ENCODE peak calls at places on chromosome 2, in seven cellular contexts. T, Q, M, L, G, F and K are unnamed samples.

GRCh38 chr2:223971731-223972130 is 14.5 kb downstream of the MRPL44 start:
- DNase-seq in T (no peak), M (no peak), G (peak; percentile 57), F (no peak), L (no peak), Q (no peak), K (no peak)

GRCh38 chr2:216017365-216017764 is 4.0 kb upstream of the MREG start:
- DNase-seq in G (peak; percentile 62), F (no peak), T (no peak), M (no peak), Q (peak; percentile 91), L (no peak), K (no peak)

GRCh38 chr2:152635635-152636298 is 81.5 kb downstream of the PRPF40A start:
- DNase-seq in Q (peak; percentile 51), L (peak; percentile 68), F (peak; percentile 67), G (peak; percentile 70), T (peak; percentile 81), M (peak; percentile 36), K (peak; percentile 74)

GRCh38 chr2:117785740-117786139 is 28.8 kb upstream of the DDX18 start:
- DNase-seq in L (peak; percentile 53), F (no peak), G (peak; percentile 64), Q (peak; percentile 70), M (no peak), T (peak; percentile 41), K (peak; percentile 73)

GRCh38 chr2:24586955-24587354 is 95.9 kb downstream of the NCOA1 start:
- DNase-seq in G (no peak), L (no peak), F (no peak), Q (no peak), M (no peak), T (no peak), K (no peak)

GRCh38 chr2:105865222-105865913 is 120.7 kb downstream of the NCK2 start:
- DNase-seq in T (no peak), L (no peak), Q (no peak), G (peak; percentile 70), F (no peak), M (no peak), K (no peak)

GRCh38 chr2:172172513-172173217 is 70.0 kb upstream of the DLX2 start:
- DNase-seq in Q (peak; percentile 66), L (peak; percentile 86), F (peak; percentile 69), T (peak; percentile 94), G (peak; percentile 86), M (no peak), K (peak; percentile 84)

GRCh38 chr2:24459224-24459799 is 31.7 kb upstream of the NCOA1 start:
- DNase-seq in L (no peak), M (no peak), G (no peak), F (no peak), Q (no peak), T (no peak), K (no peak)

GRCh38 chr2:234983011-234983726 is 31.4 kb downstream of the SH3BP4 start:
- DNase-seq in Q (no peak), G (no peak), F (no peak), L (peak; percentile 86), M (no peak), T (no peak), K (no peak)

GRCh38 chr2:238280083-238280816 is 8.2 kb downstream of the PER2 start:
- DNase-seq in Q (no peak), G (no peak), F (peak; percentile 58), M (no peak), T (no peak), L (peak; percentile 77), K (no peak)

GRCh38 chr2:186718895-186719294 is 25.0 kb downstream of the FAM171B start:
- DNase-seq in Q (no peak), L (no peak), G (no peak), M (no peak), F (no peak), T (no peak), K (no peak)

GRCh38 chr2:176158306-176158643 is 1.2 kb downstream of the HOXD3 start:
- DNase-seq in M (no peak), T (no peak), F (no peak), L (no peak), G (no peak), Q (no peak), K (peak; percentile 58)

GRCh38 chr2:43758738-43759137 is 15.1 kb upstream of the DYNC2LI1 start:
- DNase-seq in F (no peak), M (no peak), L (no peak), T (no peak), Q (no peak), G (no peak), K (no peak)

GRCh38 chr2:85754313-85755095 is 713 bp downstream of the ATOH8 start:
- DNase-seq in L (no peak), G (peak; percentile 71), M (peak; percentile 37), T (peak; percentile 80), F (no peak), Q (peak; percentile 15), K (peak; percentile 90)

GRCh38 chr2:21418456-21418855 is 294.7 kb downstream of the TDRD15 start:
- DNase-seq in G (no peak), Q (no peak), F (no peak), T (no peak), M (no peak), L (no peak), K (no peak)

GRCh38 chr2:222436040-222436413 is 11.7 kb downstream of the SGPP2 start:
- DNase-seq in M (no peak), G (no peak), T (no peak), Q (no peak), L (peak; percentile 9), F (no peak), K (no peak)

GRCh38 chr2:33134086-33134763 is 187.5 kb downstream of the LTBP1 start:
- DNase-seq in M (no peak), T (no peak), L (no peak), G (peak; percentile 98), Q (no peak), F (peak; percentile 85), K (no peak)

GRCh38 chr2:73946666-73947065 is 20.0 kb downstream of the DGUOK start:
- DNase-seq in L (no peak), G (no peak), M (no peak), F (no peak), T (no peak), Q (no peak), K (no peak)

GRCh38 chr2:167785606-167786005 is 461.8 kb downstream of the STK39 start:
- DNase-seq in M (no peak), Q (no peak), G (no peak), T (no peak), F (no peak), L (no peak), K (no peak)

GRCh38 chr2:211730215-211730614 is 808.4 kb downstream of the ERBB4 start:
- DNase-seq in T (no peak), Q (no peak), F (no peak), M (no peak), L (no peak), G (no peak), K (no peak)

GRCh38 chr2:182240862-182241371 is 185.9 kb downstream of the PDE1A start:
- DNase-seq in F (peak; percentile 65), G (peak; percentile 46), T (peak; percentile 52), L (peak; percentile 53), M (no peak), Q (peak; percentile 86), K (peak; percentile 66)

GRCh38 chr2:127196998-127197397 is 23.1 kb downstream of the CYP27C1 start:
- DNase-seq in F (no peak), M (no peak), T (no peak), L (peak; percentile 43), G (no peak), Q (peak; percentile 53), K (peak; percentile 67)